ENCODE peak calls at places on chromosome 14, in six cellular contexts. S is NCI-H1436; Z is caudate nucleus; X is HCEC 1CT; Y is activated CD4-positive, alpha-beta T cell treated with anti-CD3 and anti-CD28 coated beads, Interleukin-2, amount 50 U/mL, for 1 hour; Q is SHP77. R is an unnamed sample.

GRCh38 chr14:65203574-65203973 is 101.3 kb upstream of the MAX start:
- DNase-seq in Z (no peak), S (no peak), Q (no peak), X (no peak), Y (no peak), R (no peak)

GRCh38 chr14:53148612-53149202 is 4.4 kb downstream of the DDHD1 start:
- DNase-seq in S (no peak), Z (no peak), Q (no peak), X (peak), Y (no peak), R (no peak)

GRCh38 chr14:69901113-69901951 is 22.1 kb downstream of the SMOC1 start:
- DNase-seq in X (peak), Y (no peak), Z (no peak), S (no peak), Q (no peak), R (no peak)

GRCh38 chr14:39467889-39468524 is 35.8 kb upstream of the FBXO33 start:
- DNase-seq in Z (no peak), S (no peak), X (peak), Q (peak), Y (no peak), R (no peak)

GRCh38 chr14:25237845-25238244 is 187.9 kb upstream of the STXBP6 start:
- DNase-seq in Y (no peak), Z (no peak), S (no peak), X (peak), Q (peak), R (no peak)

GRCh38 chr14:36442824-36443241 is 77.2 kb downstream of the NKX2-1 start:
- DNase-seq in S (no peak), X (no peak), Z (no peak), Y (no peak), Q (no peak), R (no peak)

GRCh38 chr14:71166434-71166833 is 259.2 kb downstream of the PCNX1 start:
- DNase-seq in S (peak), Q (no peak), Y (no peak), Z (no peak), X (peak), R (no peak)

GRCh38 chr14:65360144-65360784 is 52.3 kb upstream of the FUT8 start:
- DNase-seq in X (no peak), S (peak), Y (no peak), Q (no peak), Z (no peak), R (no peak)

GRCh38 chr14:63286071-63286470 is 32.7 kb downstream of the GPHB5 start:
- DNase-seq in S (no peak), Z (no peak), Q (peak), X (no peak), Y (no peak), R (no peak)

GRCh38 chr14:101573289-101573688 is 12.0 kb downstream of the DIO3 start:
- DNase-seq in X (no peak), Z (no peak), Y (no peak), Q (no peak), S (no peak), R (no peak)

GRCh38 chr14:99199854-99200653 is 71.9 kb downstream of the BCL11B start:
- DNase-seq in X (no peak), Z (no peak), Q (no peak), Y (no peak), S (no peak), R (no peak)

R was measured in T-helper 17 cell.